ENCODE peak calls at places on chromosomes 3 and 15, in nine cellular contexts. P, K, T, Z, X, E, D, H and Y are unnamed samples.

GRCh38 chr15:63495780-63496179 is 8.6 kb upstream of the USP3 start:
- DNase-seq in E (no peak), T (no peak), H (no peak), Z (no peak), D (no peak), K (no peak), X (no peak), P (no peak), Y (no peak)

GRCh38 chr15:88604972-88605506 is 16.1 kb upstream of the AEN start:
- DNase-seq in Z (no peak), H (no peak), K (no peak), P (no peak), X (no peak), T (no peak), D (no peak), E (no peak), Y (no peak)

GRCh38 chr3:8660781-8661180 is 16.2 kb upstream of the SSUH2 start:
- DNase-seq in E (no peak), Z (no peak), T (no peak), D (no peak), H (no peak), P (no peak), X (no peak), K (no peak), Y (no peak)

GRCh38 chr3:42072930-42073329 is 18.2 kb upstream of the TRAK1 start:
- DNase-seq in X (no peak), H (no peak), K (no peak), Z (no peak), E (no peak), D (no peak), T (no peak), P (no peak), Y (no peak)

GRCh38 chr15:31824009-31824408 is 206.3 kb upstream of the CHRNA7 start:
- DNase-seq in Z (no peak), D (no peak), X (no peak), T (no peak), P (no peak), E (no peak), H (no peak), K (no peak), Y (no peak)

GRCh38 chr3:132326251-132326650 is 9.0 kb downstream of the ACP3 start:
- DNase-seq in Z (no peak), X (no peak), T (no peak), P (no peak), K (no peak), E (no peak), D (no peak), H (no peak), Y (no peak)

GRCh38 chr15:54803987-54804386 is 392.8 kb downstream of the RSL24D1 start:
- DNase-seq in X (no peak), K (no peak), P (no peak), T (no peak), E (no peak), Z (no peak), D (no peak), H (no peak), Y (no peak)

GRCh38 chr3:149902498-149903139 is 68.1 kb downstream of the PFN2 start:
- DNase-seq in P (no peak), Z (no peak), H (peak), T (no peak), X (no peak), K (no peak), E (no peak), D (no peak), Y (no peak)

GRCh38 chr3:39296197-39297077 is 16.6 kb upstream of the CX3CR1 start:
- DNase-seq in T (no peak), P (no peak), K (no peak), H (no peak), Z (no peak), X (no peak), D (no peak), E (no peak), Y (no peak)

GRCh38 chr3:187367561-187368103 is 553 bp upstream of the RTP4 start:
- DNase-seq in T (no peak), X (no peak), Z (no peak), P (no peak), D (no peak), H (no peak), K (no peak), E (no peak), Y (no peak)

GRCh38 chr15:68415061-68415460 is 16.9 kb downstream of the ITGA11 start:
- DNase-seq in P (no peak), H (no peak), E (peak), Z (no peak), T (no peak), X (no peak), D (no peak), K (no peak), Y (no peak)

GRCh38 chr15:43270676-43271306 is 4.1 kb upstream of the TGM5 start:
- DNase-seq in H (no peak), K (no peak), Z (no peak), X (no peak), D (no peak), T (no peak), E (no peak), P (no peak), Y (no peak)

GRCh38 chr3:49199900-49200281 is 28.5 kb downstream of the KLHDC8B start:
- DNase-seq in Z (no peak), E (no peak), X (no peak), K (no peak), D (no peak), H (peak), T (no peak), P (no peak), Y (no peak)